ENCODE peak calls at places on chromosomes 3 and 15, in six cellular contexts. W is neural progenitor cell, C is GM23248, R is HCT116, U is SK-N-SH, D is PC-3. H is an unnamed sample.

GRCh38 chr15:97840501-97840900 is 120.0 kb upstream of the ARRDC4 start:
- DNase-seq in U (no peak), D (no peak), C (no peak), R (no peak), W (no peak), H (no peak)

GRCh38 chr15:25803541-25803940 is 59.6 kb downstream of the ATP10A start:
- DNase-seq in W (no peak), R (no peak), U (no peak), C (no peak), D (no peak), H (no peak)

GRCh38 chr3:12909710-12910109 is 68.3 kb upstream of the RPL32 start:
- DNase-seq in C (no peak), U (no peak), D (no peak), R (no peak), W (no peak), H (no peak)

GRCh38 chr3:27666277-27666676 is 55.8 kb downstream of the EOMES start:
- DNase-seq in U (no peak), R (no peak), W (peak), D (no peak), C (no peak), H (no peak)

GRCh38 chr3:61582287-61582686 is 20.9 kb downstream of the PTPRG start:
- DNase-seq in C (no peak), U (no peak), D (no peak), W (no peak), R (no peak), H (no peak)

GRCh38 chr3:115347737-115348136 is 200.6 kb upstream of the ZBTB20 start:
- DNase-seq in R (no peak), W (peak), U (no peak), C (no peak), D (no peak), H (no peak)

GRCh38 chr3:12994357-12994606 is 78.9 kb downstream of the IQSEC1 start:
- DNase-seq in W (peak), R (no peak), D (peak), U (peak), C (peak), H (no peak)

GRCh38 chr15:78932216-78932808 is 12.5 kb downstream of the CTSH start:
- DNase-seq in W (no peak), U (no peak), C (no peak), D (no peak), R (no peak), H (no peak)

GRCh38 chr3:82462977-82463376 is 701.5 kb upstream of the GBE1 start:
- DNase-seq in W (no peak), D (no peak), U (no peak), R (no peak), C (no peak), H (no peak)

GRCh38 chr3:108031893-108032292 is 58.9 kb downstream of the CD47 start:
- DNase-seq in D (peak), C (peak), R (no peak), U (no peak), W (no peak), H (no peak)

GRCh38 chr3:140563206-140563605 is 114.7 kb upstream of the TRIM42 start:
- DNase-seq in U (no peak), R (no peak), W (no peak), C (no peak), D (no peak), H (no peak)

GRCh38 chr3:138479355-138479964 is 45.0 kb downstream of the ESYT3 start:
- DNase-seq in D (peak), W (peak), C (peak), R (peak), U (peak), H (peak)

GRCh38 chr3:112086018-112086854 is at the start of gene C3orf52:
- DNase-seq in U (peak), C (peak), W (peak), D (peak), R (peak), H (peak)

GRCh38 chr15:67548862-67549651 is 6.6 kb downstream of the MAP2K5 start:
- DNase-seq in D (no peak), C (peak), R (no peak), U (peak), W (peak), H (no peak)

GRCh38 chr3:51357856-51358255 is 27.2 kb upstream of the MANF start:
- DNase-seq in W (no peak), C (no peak), D (no peak), U (no peak), R (no peak), H (no peak)

GRCh38 chr3:43583481-43583880 is 38.3 kb downstream of the ANO10 start:
- DNase-seq in R (no peak), U (peak), C (no peak), D (no peak), W (no peak), H (no peak)

GRCh38 chr15:77804210-77804609 is 171.5 kb upstream of the LINGO1 start:
- DNase-seq in U (no peak), D (no peak), R (no peak), W (no peak), C (peak), H (no peak)

GRCh38 chr3:107956991-107957467 is 133.8 kb downstream of the CD47 start:
- DNase-seq in C (peak), D (no peak), R (no peak), U (peak), W (no peak), H (no peak)

GRCh38 chr3:37271636-37272035 is 97.3 kb upstream of the LRRFIP2 start:
- DNase-seq in W (no peak), D (no peak), U (no peak), R (no peak), C (no peak), H (no peak)

GRCh38 chr3:126476976-126477330 is 1.3 kb upstream of the ZXDC start:
- DNase-seq in C (no peak), D (no peak), R (no peak), W (peak), U (no peak), H (no peak)

GRCh38 chr15:94965593-94965992 is 734.2 kb downstream of the MCTP2 start:
- DNase-seq in U (no peak), D (no peak), R (no peak), W (no peak), C (no peak), H (no peak)

GRCh38 chr15:97316362-97316761 is 644.1 kb upstream of the ARRDC4 start:
- DNase-seq in U (no peak), C (no peak), R (no peak), W (no peak), D (no peak), H (no peak)

GRCh38 chr3:190321789-190322603 is at the start of gene CLDN1:
- DNase-seq in R (peak), C (peak), D (peak), U (peak), W (peak), H (peak)

GRCh38 chr3:12750658-12751071 is 8.4 kb downstream of the TMEM40 start:
- DNase-seq in U (no peak), D (peak), C (peak), W (no peak), R (no peak), H (no peak)

GRCh38 chr3:148816971-148817519 is 10.6 kb upstream of the CPB1 start:
- DNase-seq in U (no peak), R (no peak), C (no peak), D (no peak), W (no peak), H (no peak)
- TF ChIP-seq EZH2phosphoT487 in U (no peak), R (no peak), C (no peak), D (no peak), W (no peak), H (no peak)

DNA sequence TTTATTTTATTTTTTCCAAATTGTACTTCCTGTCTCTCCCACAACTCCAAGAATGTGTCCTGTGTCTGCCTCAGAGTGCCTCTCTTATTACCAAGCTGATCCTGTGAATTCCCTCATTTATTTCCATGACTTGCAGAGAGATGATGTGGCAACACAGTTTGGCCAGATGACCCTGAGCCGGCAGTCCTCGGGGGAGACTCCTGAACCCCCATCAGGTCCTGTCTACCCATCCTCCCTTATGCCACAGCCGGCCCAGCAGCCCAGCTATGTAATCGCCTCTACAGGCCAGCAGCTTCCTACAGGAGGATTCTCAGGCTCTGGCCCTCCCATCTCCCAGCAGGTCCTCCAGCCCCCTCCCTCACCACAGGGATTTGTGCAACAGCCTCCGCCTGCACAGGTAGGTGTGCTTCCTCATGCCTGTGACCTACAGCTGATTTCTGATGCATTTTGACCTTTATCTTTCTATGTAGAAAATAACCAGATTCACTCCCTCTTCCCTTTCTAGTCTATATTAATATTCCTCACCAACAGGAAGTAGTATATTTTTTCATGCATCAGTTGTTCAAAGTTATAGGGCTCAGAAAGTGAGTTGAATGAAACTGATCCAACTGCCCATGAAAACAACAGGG is 100.0 kb downstream of the ARPP21 start:
- DNase-seq in U (no peak), R (no peak), C (no peak), D (no peak), W (peak), H (no peak)
- H3K9ac ChIP-seq in U (no peak), R (no peak), C (no peak), D (no peak), W (no peak), H (no peak)

GRCh38 chr3:24315991-24316390 is 178.7 kb downstream of the THRB start:
- DNase-seq in D (peak), R (no peak), C (peak), U (no peak), W (no peak), H (no peak)

GRCh38 chr3:24315342-24315741 is 179.3 kb downstream of the THRB start:
- DNase-seq in C (no peak), W (no peak), D (peak), U (no peak), R (no peak), H (no peak)

GRCh38 chr3:24316887-24317383 is 177.7 kb downstream of the THRB start:
- DNase-seq in R (no peak), D (peak), C (peak), U (no peak), W (no peak), H (no peak)

GRCh38 chr3:24323272-24323671 is 171.4 kb downstream of the THRB start:
- DNase-seq in W (no peak), U (no peak), C (no peak), D (peak), R (no peak), H (no peak)

GRCh38 chr3:24318668-24319287 is 175.9 kb downstream of the THRB start:
- DNase-seq in D (peak), C (peak), W (no peak), R (no peak), U (no peak), H (no peak)
- TF ChIP-seq EZH2phosphoT487 in D (no peak), C (no peak), W (no peak), R (no peak), U (no peak), H (no peak)

GRCh38 chr3:149715247-149715646 is 37.0 kb downstream of the COMMD2 start:
- DNase-seq in W (no peak), C (no peak), R (no peak), U (no peak), D (no peak), H (no peak)

GRCh38 chr3:149720918-149721317 is 31.4 kb downstream of the COMMD2 start:
- DNase-seq in R (no peak), C (no peak), W (no peak), U (no peak), D (no peak), H (no peak)

GRCh38 chr3:149713730-149714654 is 38.3 kb downstream of the COMMD2 start:
- DNase-seq in W (no peak), U (no peak), D (no peak), R (no peak), C (no peak), H (no peak)

GRCh38 chr3:149717391-149718056 is 34.8 kb downstream of the COMMD2 start:
- DNase-seq in D (peak), R (peak), U (peak), W (peak), C (peak), H (peak)

GRCh38 chr3:149716984-149717383 is 35.3 kb downstream of the COMMD2 start:
- DNase-seq in C (no peak), W (no peak), D (no peak), R (no peak), U (no peak), H (peak)
- H3K9ac ChIP-seq in C (no peak), W (no peak), D (peak), R (no peak), U (no peak), H (peak)

GRCh38 chr3:100245932-100246331 is 14.9 kb upstream of the TBC1D23 start:
- DNase-seq in R (no peak), D (no peak), U (no peak), W (no peak), C (peak), H (no peak)
- TF ChIP-seq EZH2phosphoT487 in R (no peak), D (no peak), U (no peak), W (no peak), C (no peak), H (no peak)

DNA sequence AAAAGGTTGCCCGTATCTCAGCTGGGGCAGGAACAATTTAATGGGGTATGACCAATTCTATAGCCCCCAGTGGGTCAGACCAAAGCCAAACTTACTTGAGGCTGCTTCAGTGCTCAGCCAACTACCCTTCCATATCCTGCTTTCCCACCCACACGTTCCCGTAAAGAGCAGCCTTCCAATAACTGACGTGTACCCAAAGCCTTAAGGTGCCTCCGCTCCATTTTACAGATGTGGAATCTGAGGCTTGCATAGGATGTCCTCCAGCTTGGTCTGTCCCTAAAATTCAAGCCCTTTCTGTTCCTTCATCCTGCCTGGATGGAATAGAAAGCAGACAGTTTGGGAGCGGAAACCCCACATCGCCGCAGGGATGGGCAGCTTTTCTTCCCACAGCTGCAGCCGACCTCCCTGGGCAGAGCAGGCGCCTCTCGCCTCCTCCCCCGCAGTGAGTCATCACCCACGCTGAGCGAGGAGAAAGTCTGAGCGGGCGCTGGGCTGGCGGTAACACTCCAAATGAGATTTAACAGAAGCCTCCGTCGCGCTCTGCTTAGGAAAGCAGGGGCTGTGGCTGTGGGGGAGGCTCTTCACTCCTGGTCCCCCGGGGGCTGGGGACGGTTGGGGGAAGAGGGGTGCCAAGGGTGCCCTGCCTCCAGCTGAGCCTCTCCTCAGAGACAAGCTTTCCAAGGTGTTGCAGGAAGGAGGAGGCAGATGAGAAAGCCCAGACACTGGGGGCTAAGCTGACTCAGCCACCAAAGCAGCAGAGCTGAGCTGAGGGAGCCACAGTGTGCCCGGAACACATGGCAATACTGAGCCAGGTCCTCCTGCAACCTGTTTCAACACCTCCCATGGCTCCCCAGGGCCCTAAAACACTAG is 57.8 kb upstream of the HRH1 start:
- DNase-seq in W (peak), D (peak), U (peak), C (peak), R (peak), H (no peak)
- H3K9ac ChIP-seq in W (no peak), D (peak), U (peak), C (peak), R (peak), H (no peak)

DNA sequence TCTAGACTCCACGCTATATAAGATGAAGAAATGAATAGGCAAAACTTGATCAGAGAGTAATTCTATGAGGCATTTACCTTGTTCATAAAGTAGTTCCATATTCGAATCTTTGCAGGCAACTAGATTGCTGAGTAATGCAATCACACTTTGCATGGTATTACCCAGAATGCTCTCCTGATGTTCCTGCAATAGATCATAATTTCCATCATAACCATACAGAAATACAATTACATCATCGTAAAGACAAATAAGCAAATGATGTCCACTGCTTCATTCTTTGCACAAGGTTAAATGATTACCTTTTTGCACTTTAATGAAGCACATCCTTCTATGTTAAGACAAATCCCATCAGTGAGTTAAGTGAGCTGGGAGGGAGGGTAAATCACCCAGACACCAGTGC is 366.6 kb downstream of the CTNNB1 start:
- DNase-seq in U (no peak), W (no peak), R (no peak), C (no peak), D (no peak), H (no peak)
- TF ChIP-seq EZH2phosphoT487 in U (no peak), W (no peak), R (no peak), C (no peak), D (no peak), H (no peak)

H was measured in MM.1S.